ENCODE peak calls at places on chromosomes 6 and 20, in six cellular contexts. E is adrenal gland; K is HCT116; J is GM06990; L is Jurkat, Clone E6-1; D is CD4-positive, alpha-beta memory T cell. S is an unnamed sample.

GRCh38 chr6:14694308-14694707 is 551.6 kb upstream of the JARID2 start:
- DNase-seq in E (no peak), K (no peak), J (no peak), L (no peak), D (no peak), S (no peak)

GRCh38 chr20:46572181-46572580 is 21.7 kb upstream of the OCSTAMP start:
- DNase-seq in E (peak; percentile 65), K (no peak), J (no peak), L (no peak), D (no peak), S (no peak)

GRCh38 chr20:37346526-37347346 is 796 bp downstream of the SRC start:
- DNase-seq in E (no peak), K (no peak), J (no peak), L (no peak), D (no peak), S (no peak)

GRCh38 chr20:31894980-31895675 is 24.7 kb downstream of the TTLL9 start:
- DNase-seq in E (peak; percentile 90), K (no peak), J (peak; percentile 28), L (no peak), D (peak; percentile 8), S (peak; percentile 41)

GRCh38 chr6:31776961-31777666 is at the start of gene VWA7:
- DNase-seq in E (peak; percentile 80), K (peak; percentile 84), J (peak; percentile 86), L (no peak), D (peak; percentile 62), S (peak; percentile 51)

GRCh38 chr20:44028868-44029847 is 114.5 kb downstream of the TOX2 start:
- DNase-seq in E (peak; percentile 27), K (no peak), J (peak; percentile 84), L (peak; percentile 70), D (no peak), S (peak; percentile 26)

GRCh38 chr20:45445805-45446562 is 23.6 kb upstream of the WFDC2 start:
- DNase-seq in E (no peak), K (peak; percentile 45), J (no peak), L (no peak), D (no peak), S (peak; percentile 34)

GRCh38 chr6:134288538-134289203 is 29.2 kb downstream of the SGK1 start:
- DNase-seq in E (no peak), K (no peak), J (peak; percentile 24), L (peak; percentile 68), D (peak; percentile 11), S (no peak)

GRCh38 chr6:24931752-24932691 is 3.7 kb downstream of the RIPOR2 start:
- DNase-seq in E (no peak), K (no peak), J (peak; percentile 69), L (peak; percentile 87), D (peak; percentile 54), S (peak; percentile 82)
- H3K4me3 ChIP-seq in E (no peak overlapping the region), K (no peak overlapping the region), J (peak overlapping the region; percentile 69), L (peak overlapping the region; percentile 24), D (peak overlapping the region; percentile 100), S (peak overlapping the region; percentile 99)

GRCh38 chr6:32815996-32816395 is 806 bp downstream of the HLA-DOB start:
- DNase-seq in E (no peak), K (no peak), J (peak; percentile 61), L (no peak), D (no peak), S (no peak)

GRCh38 chr6:32814145-32814544 is 2.7 kb downstream of the HLA-DOB start:
- DNase-seq in E (no peak), K (no peak), J (no peak), L (no peak), D (no peak), S (no peak)

GRCh38 chr6:32815115-32815514 is 1.7 kb downstream of the HLA-DOB start:
- DNase-seq in E (no peak), K (no peak), J (no peak), L (no peak), D (no peak), S (no peak)

GRCh38 chr6:32818867-32819266 is 2.1 kb upstream of the HLA-DOB start:
- DNase-seq in E (no peak), K (no peak), J (no peak), L (no peak), D (no peak), S (no peak)

GRCh38 chr6:32816746-32817204 is at the start of gene HLA-DOB:
- DNase-seq in E (no peak), K (peak; percentile 40), J (peak; percentile 59), L (peak; percentile 30), D (no peak), S (peak; percentile 51)
- H3K4me3 ChIP-seq in E (peak within 1 kb of the TSS; percentile 19), K (no peak within 1 kb of the TSS), J (peak within 1 kb of the TSS; percentile 78), L (no peak within 1 kb of the TSS), D (no peak within 1 kb of the TSS), S (no peak within 1 kb of the TSS)

GRCh38 chr6:45420909-45421699 is 43.4 kb upstream of the SUPT3H start:
- DNase-seq in E (no peak), K (no peak), J (no peak), L (no peak), D (no peak), S (no peak)

GRCh38 chr6:45421700-45422540 is 44.2 kb upstream of the SUPT3H start:
- DNase-seq in E (peak; percentile 67), K (no peak), J (no peak), L (no peak), D (peak; percentile 62), S (peak; percentile 52)

GRCh38 chr6:45422541-45423110 is 44.9 kb upstream of the SUPT3H start:
- DNase-seq in E (peak; percentile 57), K (no peak), J (no peak), L (no peak), D (peak; percentile 73), S (peak; percentile 44)

GRCh38 chr6:45419574-45420082 is 41.9 kb upstream of the SUPT3H start:
- DNase-seq in E (peak; percentile 81), K (peak; percentile 65), J (no peak), L (no peak), D (peak; percentile 52), S (peak; percentile 23)

GRCh38 chr6:45420083-45420908 is 42.6 kb upstream of the SUPT3H start:
- DNase-seq in E (no peak), K (no peak), J (no peak), L (no peak), D (peak; percentile 61), S (peak; percentile 47)
- H3K4me3 ChIP-seq in E (peak overlapping the region; percentile 66), K (peak overlapping the region; percentile 36), J (no peak overlapping the region), L (peak overlapping the region; percentile 28), D (no peak overlapping the region), S (peak overlapping the region; percentile 84)

GRCh38 chr6:41430875-41431274 is 95.5 kb downstream of the NCR2 start:
- DNase-seq in E (peak; percentile 54), K (peak; percentile 39), J (no peak), L (no peak), D (no peak), S (no peak)
- H3K4me3 ChIP-seq in E (no peak overlapping the region), K (no peak overlapping the region), J (no peak overlapping the region), L (no peak overlapping the region), D (no peak overlapping the region), S (no peak overlapping the region)